ENCODE peak calls at places on chromosomes 11 and 22, in five cellular contexts. N is right cardiac atrium, D is right lobe of liver, Z is SJSA1, J is lung. H is an unnamed sample.
A peak's percentile ranks its signal among the peaks of the same experiment; 100 is the strongest.

GRCh38 chr11:81237139-81237538 is 1496.5 kb downstream of the FAM181B start:
- DNase-seq in N (no peak), D (no peak), Z (no peak), J (no peak), H (peak; percentile 50)

GRCh38 chr11:47783087-47783610 is 16.0 kb upstream of the FNBP4 start:
- DNase-seq in N (no peak), D (no peak), Z (no peak), J (no peak), H (no peak)

GRCh38 chr11:132790466-132790865 is 741.8 kb downstream of the OPCML start:
- DNase-seq in N (no peak), D (no peak), Z (no peak), J (no peak), H (no peak)

GRCh38 chr11:96338910-96339703 is 3.9 kb downstream of the MAML2 start:
- DNase-seq in N (peak; percentile 69), D (peak; percentile 61), Z (no peak), J (no peak), H (peak; percentile 79)

GRCh38 chr11:103418014-103418413 is 308.8 kb downstream of the DYNC2H1 start:
- DNase-seq in N (no peak), D (no peak), Z (no peak), J (no peak), H (no peak)

GRCh38 chr11:8093931-8094575 is 13.0 kb downstream of the TUB start:
- DNase-seq in N (no peak), D (no peak), Z (no peak), J (no peak), H (no peak)

GRCh38 chr11:111541209-111542061 is 915 bp downstream of the LAYN start:
- DNase-seq in N (peak; percentile 88), D (peak; percentile 58), Z (peak; percentile 61), J (peak; percentile 47), H (peak; percentile 82)

GRCh38 chr11:83070878-83071640 is 638 bp downstream of the RAB30 start:
- DNase-seq in N (peak; percentile 78), D (peak; percentile 68), Z (no peak), J (no peak), H (peak; percentile 44)

GRCh38 chr11:118610220-118610772 is 2.9 kb downstream of the PHLDB1 start:
- DNase-seq in N (peak; percentile 68), D (no peak), Z (no peak), J (no peak), H (no peak)

GRCh38 chr11:112448806-112449205 is 188.1 kb upstream of the PLET1 start:
- DNase-seq in N (no peak), D (no peak), Z (no peak), J (no peak), H (no peak)

GRCh38 chr11:61294717-61295595 is at the start of gene VWCE:
- DNase-seq in N (peak; percentile 83), D (peak; percentile 76), Z (peak; percentile 64), J (no peak), H (peak; percentile 35)

GRCh38 chr11:79045018-79045787 is 395.6 kb downstream of the TENM4 start:
- DNase-seq in N (no peak), D (peak; percentile 65), Z (no peak), J (no peak), H (no peak)

GRCh38 chr11:102457865-102458264 is 5.3 kb upstream of the TMEM123 start:
- DNase-seq in N (no peak), D (no peak), Z (no peak), J (no peak), H (no peak)

GRCh38 chr11:14905104-14906033 is 13.3 kb upstream of the CYP2R1 start:
- DNase-seq in N (peak; percentile 71), D (peak; percentile 80), Z (no peak), J (peak; percentile 53), H (peak; percentile 44)

GRCh38 chr11:10902301-10902700 is 44.4 kb upstream of the ZBED5 start:
- DNase-seq in N (no peak), D (no peak), Z (no peak), J (no peak), H (no peak)

GRCh38 chr11:111135101-111135500 is 110.4 kb upstream of the POU2AF2 start:
- DNase-seq in N (no peak), D (no peak), Z (no peak), J (no peak), H (no peak)

GRCh38 chr11:3709977-3710376 is 38.8 kb upstream of the CHRNA10 start:
- DNase-seq in N (no peak), D (no peak), Z (no peak), J (no peak), H (peak; percentile 54)

GRCh38 chr11:6474806-6475500 is 1.2 kb upstream of the TRIM3 start:
- DNase-seq in N (no peak), D (no peak), Z (no peak), J (no peak), H (no peak)

GRCh38 chr11:127106142-127106541 is 105.6 kb upstream of the KIRREL3 start:
- DNase-seq in N (no peak), D (no peak), Z (no peak), J (no peak), H (no peak)

GRCh38 chr11:133983660-133984316 is 27.0 kb upstream of the IGSF9B start:
- DNase-seq in N (peak; percentile 45), D (no peak), Z (no peak), J (no peak), H (no peak)

GRCh38 chr11:106624377-106624776 is 393.9 kb downstream of the GUCY1A2 start:
- DNase-seq in N (no peak), D (no peak), Z (no peak), J (no peak), H (peak; percentile 22)

GRCh38 chr11:64000740-64001514 is 14.7 kb downstream of the OTUB1 start:
- DNase-seq in N (no peak), D (no peak), Z (no peak), J (no peak), H (no peak)

GRCh38 chr11:63997801-63998332 is 11.6 kb downstream of the OTUB1 start:
- DNase-seq in N (no peak), D (no peak), Z (no peak), J (no peak), H (no peak)

GRCh38 chr11:64000026-64000739 is 13.9 kb downstream of the OTUB1 start:
- DNase-seq in N (peak; percentile 90), D (peak; percentile 71), Z (no peak), J (no peak), H (peak; percentile 65)

GRCh38 chr11:63998558-63999348 is 12.5 kb downstream of the OTUB1 start:
- DNase-seq in N (no peak), D (no peak), Z (no peak), J (no peak), H (no peak)

GRCh38 chr11:63999349-64000025 is 13.2 kb downstream of the OTUB1 start:
- DNase-seq in N (peak; percentile 86), D (no peak), Z (no peak), J (peak; percentile 42), H (peak; percentile 46)
- H3K4me3 ChIP-seq in N (no peak overlapping the region), D (no peak overlapping the region), Z (no peak overlapping the region), J (no peak overlapping the region), H (peak overlapping the region; percentile 10)

GRCh38 chr11:27697679-27698275 is 2.5 kb downstream of the BDNF start:
- DNase-seq in N (no peak), D (no peak), Z (no peak), J (no peak), H (peak; percentile 41)

GRCh38 chr11:27693398-27693797 is 6.9 kb downstream of the BDNF start:
- DNase-seq in N (peak; percentile 47), D (no peak), Z (no peak), J (no peak), H (no peak)

GRCh38 chr11:27694992-27695391 is 5.3 kb downstream of the BDNF start:
- DNase-seq in N (no peak), D (no peak), Z (no peak), J (no peak), H (peak; percentile 62)

GRCh38 chr11:27696961-27697360 is 3.3 kb downstream of the BDNF start:
- DNase-seq in N (no peak), D (no peak), Z (no peak), J (no peak), H (peak; percentile 42)

GRCh38 chr11:27696112-27696511 is 4.1 kb downstream of the BDNF start:
- DNase-seq in N (no peak), D (no peak), Z (no peak), J (no peak), H (no peak)
- H3K4me3 ChIP-seq in N (no peak overlapping the region), D (no peak overlapping the region), Z (no peak overlapping the region), J (no peak overlapping the region), H (no peak overlapping the region)

DNA sequence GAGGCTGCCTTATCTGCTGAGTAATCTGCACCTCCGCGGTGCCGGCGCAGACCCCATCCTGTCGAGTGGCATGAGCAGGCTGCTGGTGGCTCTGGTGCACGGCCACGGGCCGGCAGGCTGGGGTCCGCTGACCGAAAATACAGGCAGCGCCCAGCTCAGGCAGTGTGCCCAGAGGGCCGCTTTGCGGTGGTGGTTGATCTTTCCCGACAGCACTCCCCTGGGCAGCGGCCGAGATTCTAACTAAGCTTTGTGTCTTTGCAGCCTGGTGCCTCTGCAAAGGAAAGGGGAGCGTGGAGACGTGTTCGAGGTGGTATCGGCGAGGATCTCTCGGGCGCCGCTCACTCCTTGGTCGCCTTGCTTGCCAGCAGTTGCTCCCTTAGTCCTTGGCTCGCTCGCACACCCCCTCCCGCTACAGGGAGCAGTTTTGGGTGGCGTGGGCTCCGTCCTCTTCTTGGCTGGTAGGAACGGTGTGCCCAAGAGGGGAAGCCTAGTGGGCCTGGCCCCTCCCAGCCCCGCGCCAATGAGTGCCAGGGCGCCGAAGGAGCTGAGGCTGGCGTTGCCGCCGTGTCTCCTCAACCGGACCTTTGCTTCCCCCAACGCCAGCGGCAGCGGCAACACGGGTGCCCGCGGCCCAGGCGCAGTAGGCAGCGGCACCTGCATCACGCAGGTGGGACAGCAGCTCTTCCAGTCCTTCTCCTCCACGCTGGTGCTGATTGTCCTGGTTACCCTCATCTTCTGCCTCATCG is 1.3 kb downstream of the C11orf87 start:
- DNase-seq in N (peak; percentile 42), D (no peak), Z (no peak), J (no peak), H (peak; percentile 39)
- H3K4me3 ChIP-seq in N (peak overlapping the region; percentile 49), D (no peak overlapping the region), Z (peak overlapping the region; percentile 28), J (no peak overlapping the region), H (peak overlapping the region; percentile 41)

GRCh38 chr22:42994917-42995562 is 19.9 kb downstream of the PACSIN2 start:
- DNase-seq in N (peak; percentile 52), D (peak; percentile 74), Z (peak; percentile 85), J (peak; percentile 83), H (peak; percentile 93)

GRCh38 chr22:42993651-42994275 is 21.2 kb downstream of the PACSIN2 start:
- DNase-seq in N (no peak), D (no peak), Z (no peak), J (no peak), H (peak; percentile 48)

GRCh38 chr22:42992886-42993479 is 22.0 kb downstream of the PACSIN2 start:
- DNase-seq in N (no peak), D (no peak), Z (no peak), J (no peak), H (no peak)

GRCh38 chr22:42992092-42992491 is 22.9 kb downstream of the PACSIN2 start:
- DNase-seq in N (no peak), D (no peak), Z (no peak), J (no peak), H (no peak)

DNA sequence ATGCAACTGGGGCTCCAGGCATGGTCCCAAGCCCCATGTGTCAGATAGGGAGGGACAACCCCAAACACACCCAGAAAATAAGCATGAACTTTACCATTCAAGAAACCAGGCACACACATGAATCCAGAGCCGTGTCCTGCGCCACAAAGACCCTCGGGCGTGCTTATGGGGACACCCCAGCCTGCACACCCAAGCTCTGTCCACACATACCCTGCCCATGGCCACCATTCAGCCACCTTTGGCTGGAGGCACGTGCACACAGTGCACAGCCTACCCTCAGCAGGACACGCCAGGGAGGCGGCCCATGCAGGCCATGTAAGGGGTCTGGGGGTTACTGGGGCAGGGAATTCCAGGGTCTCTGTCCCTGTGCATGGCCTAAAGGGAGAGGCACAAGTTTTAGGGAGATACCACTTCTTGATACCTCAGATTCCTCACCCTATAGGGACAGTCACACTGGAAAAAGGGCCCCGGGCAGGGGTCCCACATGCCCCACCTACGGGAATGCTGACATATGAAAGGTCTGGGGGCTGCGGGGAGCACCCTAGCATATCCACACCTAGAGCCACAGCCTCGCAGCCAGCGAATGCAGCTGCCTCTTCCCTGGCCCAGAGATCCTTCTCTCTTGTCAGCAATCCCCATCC is 20.6 kb downstream of the PACSIN2 start:
- DNase-seq in N (no peak), D (no peak), Z (no peak), J (no peak), H (no peak)
- H3K4me3 ChIP-seq in N (no peak overlapping the region), D (peak overlapping the region; percentile 9), Z (peak overlapping the region; percentile 4), J (no peak overlapping the region), H (peak overlapping the region; percentile 23)

H was measured in astrocyte of the spinal cord.